ENCODE peak calls at places on chromosomes 7 and 10, in five cellular contexts. Z, I, Y, E and J are unnamed samples.

GRCh38 chr7:102220229-102220850 is 66.3 kb upstream of the SH2B2 start:
- DNase-seq in Z (no peak), I (no peak), Y (no peak), E (no peak), J (no peak)

GRCh38 chr10:70479161-70479531 is 579 bp downstream of the PALD1 start:
- DNase-seq in Z (no peak), I (no peak), Y (no peak), E (no peak), J (no peak)

GRCh38 chr7:106957766-106958165 is 86.7 kb upstream of the PRKAR2B start:
- DNase-seq in Z (no peak), I (peak; percentile 81), Y (no peak), E (no peak), J (no peak)

GRCh38 chr7:157009778-157010587 is 480 bp downstream of the MNX1 start:
- DNase-seq in Z (no peak), I (no peak), Y (no peak), E (no peak), J (no peak)

GRCh38 chr7:38318241-38318640 is 44.8 kb upstream of the TARP start:
- DNase-seq in Z (no peak), I (no peak), Y (no peak), E (peak; percentile 33), J (no peak)

GRCh38 chr7:91064938-91065337 is 199.3 kb upstream of the FZD1 start:
- DNase-seq in Z (no peak), I (no peak), Y (no peak), E (peak; percentile 41), J (no peak)

GRCh38 chr7:127208860-127209259 is 43.9 kb downstream of the GRM8 start:
- DNase-seq in Z (no peak), I (no peak), Y (no peak), E (no peak), J (no peak)

GRCh38 chr7:104878577-104878976 is 135.4 kb upstream of the KMT2E start:
- DNase-seq in Z (no peak), I (no peak), Y (no peak), E (no peak), J (no peak)

GRCh38 chr10:104492349-104492940 is 138.8 kb downstream of the CFAP58 start:
- DNase-seq in Z (no peak), I (peak; percentile 85), Y (no peak), E (no peak), J (no peak)